ENCODE peak calls at places on chromosomes 12 and 14, in nine cellular contexts. One of them, this sample, is unnamed.

GRCh38 chr14:23177181-23177580 is 6.3 kb downstream of the SLC7A8 start:
- DNase-seq in NCI-H1092 treated with DMSO at 0.1 percent for 48 hours: no peak
- DNase-seq in iPS-NIHi11: no peak
- DNase-seq in skeletal muscle cell: no peak
- DNase-seq in kidney tubule cell: no peak
- DNase-seq in Caco-2: peak
- DNase-seq in AG10803: no peak
- DNase-seq in CD4-positive, alpha-beta memory T cell: no peak
- DNase-seq in non-pigmented ciliary epithelial cell: no peak
- DNase-seq in this sample: no peak

GRCh38 chr12:51819851-51820720 is 28.4 kb downstream of the FIGNL2 start:
- DNase-seq in NCI-H1092 treated with DMSO at 0.1 percent for 48 hours: peak
- DNase-seq in iPS-NIHi11: no peak
- DNase-seq in skeletal muscle cell: no peak
- DNase-seq in kidney tubule cell: no peak
- DNase-seq in Caco-2: no peak
- DNase-seq in AG10803: peak
- DNase-seq in CD4-positive, alpha-beta memory T cell: no peak
- DNase-seq in non-pigmented ciliary epithelial cell: no peak
- DNase-seq in this sample: no peak

GRCh38 chr12:27472604-27473003 is 26.1 kb downstream of the SMCO2 start:
- DNase-seq in NCI-H1092 treated with DMSO at 0.1 percent for 48 hours: no peak
- DNase-seq in iPS-NIHi11: no peak
- DNase-seq in skeletal muscle cell: no peak
- DNase-seq in kidney tubule cell: no peak
- DNase-seq in Caco-2: no peak
- DNase-seq in AG10803: no peak
- DNase-seq in CD4-positive, alpha-beta memory T cell: peak
- DNase-seq in non-pigmented ciliary epithelial cell: no peak
- DNase-seq in this sample: peak

GRCh38 chr12:124233041-124233836 is 61.7 kb upstream of the RFLNA start:
- DNase-seq in NCI-H1092 treated with DMSO at 0.1 percent for 48 hours: no peak
- DNase-seq in iPS-NIHi11: no peak
- DNase-seq in skeletal muscle cell: peak
- DNase-seq in kidney tubule cell: peak
- DNase-seq in Caco-2: peak
- DNase-seq in AG10803: peak
- DNase-seq in CD4-positive, alpha-beta memory T cell: no peak
- DNase-seq in non-pigmented ciliary epithelial cell: peak
- DNase-seq in this sample: no peak

GRCh38 chr12:126752021-126752420 is 1514.9 kb upstream of the TMEM132C start:
- DNase-seq in NCI-H1092 treated with DMSO at 0.1 percent for 48 hours: no peak
- DNase-seq in iPS-NIHi11: no peak
- DNase-seq in skeletal muscle cell: no peak
- DNase-seq in kidney tubule cell: no peak
- DNase-seq in Caco-2: no peak
- DNase-seq in AG10803: no peak
- DNase-seq in CD4-positive, alpha-beta memory T cell: no peak
- DNase-seq in non-pigmented ciliary epithelial cell: no peak
- DNase-seq in this sample: no peak

GRCh38 chr14:93994919-93995682 is 2.0 kb upstream of the CCDC197 start:
- DNase-seq in NCI-H1092 treated with DMSO at 0.1 percent for 48 hours: no peak
- DNase-seq in iPS-NIHi11: peak
- DNase-seq in skeletal muscle cell: no peak
- DNase-seq in kidney tubule cell: peak
- DNase-seq in Caco-2: no peak
- DNase-seq in AG10803: peak
- DNase-seq in CD4-positive, alpha-beta memory T cell: no peak
- DNase-seq in non-pigmented ciliary epithelial cell: peak
- DNase-seq in this sample: no peak

GRCh38 chr14:71399057-71399487 is 491.8 kb downstream of the PCNX1 start:
- DNase-seq in NCI-H1092 treated with DMSO at 0.1 percent for 48 hours: no peak
- DNase-seq in iPS-NIHi11: no peak
- DNase-seq in skeletal muscle cell: no peak
- DNase-seq in kidney tubule cell: no peak
- DNase-seq in Caco-2: no peak
- DNase-seq in AG10803: no peak
- DNase-seq in CD4-positive, alpha-beta memory T cell: peak
- DNase-seq in non-pigmented ciliary epithelial cell: no peak
- DNase-seq in this sample: peak

GRCh38 chr12:89349814-89350213 is 2.5 kb downstream of the DUSP6 start:
- DNase-seq in NCI-H1092 treated with DMSO at 0.1 percent for 48 hours: no peak
- DNase-seq in iPS-NIHi11: peak
- DNase-seq in skeletal muscle cell: no peak
- DNase-seq in kidney tubule cell: peak
- DNase-seq in Caco-2: no peak
- DNase-seq in AG10803: peak
- DNase-seq in CD4-positive, alpha-beta memory T cell: no peak
- DNase-seq in non-pigmented ciliary epithelial cell: no peak
- DNase-seq in this sample: no peak

GRCh38 chr14:55416866-55417265 is 5.2 kb upstream of the ATG14 start:
- DNase-seq in NCI-H1092 treated with DMSO at 0.1 percent for 48 hours: no peak
- DNase-seq in iPS-NIHi11: peak
- DNase-seq in skeletal muscle cell: no peak
- DNase-seq in kidney tubule cell: peak
- DNase-seq in Caco-2: peak
- DNase-seq in AG10803: no peak
- DNase-seq in CD4-positive, alpha-beta memory T cell: no peak
- DNase-seq in non-pigmented ciliary epithelial cell: no peak
- DNase-seq in this sample: peak